ENCODE peak calls at places on chromosomes 12 and 14, in nine cellular contexts. One of them, this sample, is unnamed.

GRCh38 chr12:54397157-54397556 is 12.6 kb upstream of the ZNF385A start:
- DNase-seq in OCI-LY7: no peak
- DNase-seq in SK-N-SH: no peak
- DNase-seq in GM23248: no peak
- DNase-seq in GM23338: no peak
- DNase-seq in MM.1S: no peak
- DNase-seq in PC-9: no peak
- DNase-seq in PC-3: no peak
- DNase-seq in HCT116: no peak
- DNase-seq in this sample: no peak

GRCh38 chr12:57793920-57794319 is 11.3 kb downstream of the TSFM start:
- DNase-seq in OCI-LY7: no peak
- DNase-seq in SK-N-SH: no peak
- DNase-seq in GM23248: peak; percentile 91
- DNase-seq in GM23338: no peak
- DNase-seq in MM.1S: no peak
- DNase-seq in PC-9: peak; percentile 81
- DNase-seq in PC-3: peak; percentile 82
- DNase-seq in HCT116: no peak
- DNase-seq in this sample: no peak

GRCh38 chr14:91349481-91350074 is 68.0 kb downstream of the CCDC88C start:
- DNase-seq in OCI-LY7: peak; percentile 63
- DNase-seq in SK-N-SH: no peak
- DNase-seq in GM23248: no peak
- DNase-seq in GM23338: no peak
- DNase-seq in MM.1S: peak; percentile 81
- DNase-seq in PC-9: no peak
- DNase-seq in PC-3: no peak
- DNase-seq in HCT116: no peak
- DNase-seq in this sample: peak; percentile 53

GRCh38 chr14:67566908-67567307 is 33.2 kb downstream of the PIGH start:
- DNase-seq in OCI-LY7: no peak
- DNase-seq in SK-N-SH: no peak
- DNase-seq in GM23248: no peak
- DNase-seq in GM23338: no peak
- DNase-seq in MM.1S: no peak
- DNase-seq in PC-9: no peak
- DNase-seq in PC-3: no peak
- DNase-seq in HCT116: no peak
- DNase-seq in this sample: no peak

GRCh38 chr12:120104924-120105323 is 11.6 kb downstream of the RAB35 start:
- DNase-seq in OCI-LY7: no peak
- DNase-seq in SK-N-SH: no peak
- DNase-seq in GM23248: no peak
- DNase-seq in GM23338: no peak
- DNase-seq in MM.1S: no peak
- DNase-seq in PC-9: no peak
- DNase-seq in PC-3: no peak
- DNase-seq in HCT116: no peak
- DNase-seq in this sample: no peak

GRCh38 chr12:52675301-52675701 is 4.9 kb downstream of the KRT1 start:
- DNase-seq in OCI-LY7: no peak
- DNase-seq in SK-N-SH: no peak
- DNase-seq in GM23248: no peak
- DNase-seq in GM23338: no peak
- DNase-seq in MM.1S: no peak
- DNase-seq in PC-9: no peak
- DNase-seq in PC-3: no peak
- DNase-seq in HCT116: no peak
- DNase-seq in this sample: no peak

GRCh38 chr14:55707365-55707804 is 127.4 kb downstream of the KTN1 start:
- DNase-seq in OCI-LY7: peak; percentile 4
- DNase-seq in SK-N-SH: no peak
- DNase-seq in GM23248: peak; percentile 78
- DNase-seq in GM23338: peak; percentile 53
- DNase-seq in MM.1S: no peak
- DNase-seq in PC-9: peak; percentile 60
- DNase-seq in PC-3: peak; percentile 91
- DNase-seq in HCT116: no peak
- DNase-seq in this sample: peak; percentile 61

GRCh38 chr12:124059752-124060151 is 86.7 kb downstream of the ZNF664 start:
- DNase-seq in OCI-LY7: no peak
- DNase-seq in SK-N-SH: no peak
- DNase-seq in GM23248: no peak
- DNase-seq in GM23338: no peak
- DNase-seq in MM.1S: no peak
- DNase-seq in PC-9: no peak
- DNase-seq in PC-3: no peak
- DNase-seq in HCT116: no peak
- DNase-seq in this sample: no peak

GRCh38 chr14:100383727-100384158 is 60.6 kb downstream of the SLC25A47 start:
- DNase-seq in OCI-LY7: peak; percentile 65
- DNase-seq in SK-N-SH: peak; percentile 87
- DNase-seq in GM23248: peak; percentile 78
- DNase-seq in GM23338: peak; percentile 88
- DNase-seq in MM.1S: peak; percentile 10
- DNase-seq in PC-9: no peak
- DNase-seq in PC-3: peak; percentile 76
- DNase-seq in HCT116: no peak
- DNase-seq in this sample: peak; percentile 89

GRCh38 chr14:45610303-45610702 is 357.3 kb upstream of the MIS18BP1 start:
- DNase-seq in OCI-LY7: no peak
- DNase-seq in SK-N-SH: no peak
- DNase-seq in GM23248: peak; percentile 27
- DNase-seq in GM23338: peak; percentile 21
- DNase-seq in MM.1S: no peak
- DNase-seq in PC-9: no peak
- DNase-seq in PC-3: peak; percentile 49
- DNase-seq in HCT116: no peak
- DNase-seq in this sample: peak; percentile 50

GRCh38 chr12:76554411-76555225 is 5.0 kb downstream of the OSBPL8 start:
- DNase-seq in OCI-LY7: peak; percentile 32
- DNase-seq in SK-N-SH: peak; percentile 10
- DNase-seq in GM23248: no peak
- DNase-seq in GM23338: no peak
- DNase-seq in MM.1S: no peak
- DNase-seq in PC-9: no peak
- DNase-seq in PC-3: no peak
- DNase-seq in HCT116: no peak
- DNase-seq in this sample: peak; percentile 91

GRCh38 chr12:24996102-24996797 is 47.3 kb upstream of the BCAT1 start:
- DNase-seq in OCI-LY7: peak; percentile 75
- DNase-seq in SK-N-SH: no peak
- DNase-seq in GM23248: no peak
- DNase-seq in GM23338: no peak
- DNase-seq in MM.1S: no peak
- DNase-seq in PC-9: no peak
- DNase-seq in PC-3: no peak
- DNase-seq in HCT116: no peak
- DNase-seq in this sample: peak; percentile 80

GRCh38 chr12:53096089-53096741 is 1.3 kb upstream of the IGFBP6 start:
- DNase-seq in OCI-LY7: no peak
- DNase-seq in SK-N-SH: no peak
- DNase-seq in GM23248: peak; percentile 95
- DNase-seq in GM23338: peak; percentile 58
- DNase-seq in MM.1S: no peak
- DNase-seq in PC-9: no peak
- DNase-seq in PC-3: peak; percentile 19
- DNase-seq in HCT116: no peak
- DNase-seq in this sample: no peak

GRCh38 chr12:107509421-107509820 is 176.2 kb upstream of the PWP1 start:
- DNase-seq in OCI-LY7: no peak
- DNase-seq in SK-N-SH: no peak
- DNase-seq in GM23248: no peak
- DNase-seq in GM23338: no peak
- DNase-seq in MM.1S: no peak
- DNase-seq in PC-9: no peak
- DNase-seq in PC-3: no peak
- DNase-seq in HCT116: no peak
- DNase-seq in this sample: no peak

GRCh38 chr14:48857366-48857765 is 728.8 kb downstream of the RPS29 start:
- DNase-seq in OCI-LY7: no peak
- DNase-seq in SK-N-SH: no peak
- DNase-seq in GM23248: no peak
- DNase-seq in GM23338: no peak
- DNase-seq in MM.1S: no peak
- DNase-seq in PC-9: no peak
- DNase-seq in PC-3: no peak
- DNase-seq in HCT116: no peak
- DNase-seq in this sample: no peak

DNA sequence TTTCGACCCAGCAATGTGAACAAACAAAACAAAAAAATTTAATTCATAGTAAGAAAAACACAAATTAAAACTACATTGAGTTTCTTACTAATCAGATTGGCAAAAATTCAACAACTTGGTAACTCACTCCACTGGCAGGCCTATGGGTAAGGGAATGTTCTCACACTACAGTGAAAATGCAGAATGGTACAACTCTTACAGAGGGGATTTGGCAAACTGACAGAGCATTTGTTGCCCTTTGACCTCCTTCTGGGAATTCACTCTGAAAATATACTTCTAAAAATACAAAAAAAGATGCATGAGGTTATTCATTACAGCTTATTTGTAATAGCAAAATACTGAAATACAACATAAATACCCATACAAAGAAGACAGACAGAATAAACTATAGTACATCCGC is 32.8 kb downstream of the ABCD2 start:
- DNase-seq in OCI-LY7: no peak
- DNase-seq in SK-N-SH: no peak
- DNase-seq in GM23248: peak; percentile 16
- DNase-seq in GM23338: no peak
- DNase-seq in MM.1S: no peak
- DNase-seq in PC-9: no peak
- DNase-seq in PC-3: no peak
- DNase-seq in HCT116: no peak
- DNase-seq in this sample: no peak
- H3K4me2 ChIP-seq in OCI-LY7: no peak overlapping the region
- H3K4me2 ChIP-seq in SK-N-SH: no peak overlapping the region
- H3K4me2 ChIP-seq in GM23248: no peak overlapping the region
- H3K4me2 ChIP-seq in GM23338: no peak overlapping the region
- H3K4me2 ChIP-seq in MM.1S: no peak overlapping the region
- H3K4me2 ChIP-seq in PC-9: no peak overlapping the region
- H3K4me2 ChIP-seq in PC-3: no peak overlapping the region
- H3K4me2 ChIP-seq in HCT116: no peak overlapping the region
- H3K4me2 ChIP-seq in this sample: no peak overlapping the region

DNA sequence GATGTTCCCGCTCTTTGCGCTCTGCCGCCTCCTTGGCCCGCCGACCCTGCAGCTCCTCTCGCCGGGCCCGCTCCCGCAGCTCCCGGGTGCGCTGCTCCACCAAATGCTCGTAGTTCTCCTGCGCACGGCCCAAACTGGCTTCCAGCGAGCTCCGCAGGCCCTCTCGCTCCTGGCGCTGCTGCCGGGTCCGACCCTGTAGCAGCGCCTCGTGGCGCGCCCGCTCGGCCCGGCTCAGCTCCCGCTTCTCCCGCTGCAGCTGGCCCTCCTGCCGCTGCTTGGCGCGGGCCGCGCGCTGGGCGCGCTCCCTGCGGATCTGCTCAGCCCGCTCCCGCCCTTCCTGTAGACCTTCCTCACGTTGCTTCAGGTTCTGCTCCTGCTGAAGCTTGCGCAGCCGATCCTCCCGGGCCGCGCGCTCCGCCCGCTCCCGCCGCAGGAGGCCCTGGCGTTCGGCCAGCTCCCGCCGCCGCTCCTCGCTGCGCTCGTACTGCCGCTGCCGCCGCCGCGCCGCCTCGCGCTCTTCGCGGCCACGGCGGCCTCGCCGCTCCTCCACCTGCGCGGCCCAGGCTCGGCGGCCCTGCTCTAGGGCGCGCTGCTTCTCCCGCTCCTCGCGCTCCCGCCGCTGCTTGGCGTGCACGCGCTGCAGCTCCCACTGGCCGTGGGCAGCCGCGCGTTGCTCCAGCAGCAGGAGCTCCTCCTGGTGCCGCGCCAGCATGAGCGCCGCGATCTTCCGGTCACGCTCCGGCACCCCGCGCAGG is 2.6 kb downstream of the CCDC177 start:
- DNase-seq in OCI-LY7: peak; percentile 6
- DNase-seq in SK-N-SH: peak; percentile 84
- DNase-seq in GM23248: peak; percentile 44
- DNase-seq in GM23338: peak; percentile 78
- DNase-seq in MM.1S: no peak
- DNase-seq in PC-9: no peak
- DNase-seq in PC-3: peak; percentile 33
- DNase-seq in HCT116: no peak
- DNase-seq in this sample: no peak
- H3K4me3 ChIP-seq in OCI-LY7: no peak overlapping the region
- H3K4me3 ChIP-seq in SK-N-SH: peak overlapping the region; percentile 32
- H3K4me3 ChIP-seq in GM23248: peak overlapping the region; percentile 55
- H3K4me3 ChIP-seq in GM23338: peak overlapping the region; percentile 51
- H3K4me3 ChIP-seq in MM.1S: no peak overlapping the region
- H3K4me3 ChIP-seq in PC-9: no peak overlapping the region
- H3K4me3 ChIP-seq in PC-3: peak overlapping the region; percentile 51
- H3K4me3 ChIP-seq in HCT116: no peak overlapping the region
- H3K4me3 ChIP-seq in this sample: no peak overlapping the region

GRCh38 chr12:2264622-2265306 is 212.0 kb downstream of the CACNA1C start:
- DNase-seq in OCI-LY7: no peak
- DNase-seq in SK-N-SH: no peak
- DNase-seq in GM23248: peak; percentile 97
- DNase-seq in GM23338: no peak
- DNase-seq in MM.1S: no peak
- DNase-seq in PC-9: no peak
- DNase-seq in PC-3: no peak
- DNase-seq in HCT116: no peak
- DNase-seq in this sample: no peak

GRCh38 chr12:2259368-2259767 is 206.6 kb downstream of the CACNA1C start:
- DNase-seq in OCI-LY7: peak; percentile 60
- DNase-seq in SK-N-SH: no peak
- DNase-seq in GM23248: no peak
- DNase-seq in GM23338: no peak
- DNase-seq in MM.1S: no peak
- DNase-seq in PC-9: no peak
- DNase-seq in PC-3: no peak
- DNase-seq in HCT116: no peak
- DNase-seq in this sample: no peak

GRCh38 chr12:2261708-2262107 is 208.9 kb downstream of the CACNA1C start:
- DNase-seq in OCI-LY7: no peak
- DNase-seq in SK-N-SH: no peak
- DNase-seq in GM23248: no peak
- DNase-seq in GM23338: no peak
- DNase-seq in MM.1S: no peak
- DNase-seq in PC-9: no peak
- DNase-seq in PC-3: no peak
- DNase-seq in HCT116: no peak
- DNase-seq in this sample: no peak

GRCh38 chr12:2263921-2264320 is 211.1 kb downstream of the CACNA1C start:
- DNase-seq in OCI-LY7: no peak
- DNase-seq in SK-N-SH: no peak
- DNase-seq in GM23248: no peak
- DNase-seq in GM23338: no peak
- DNase-seq in MM.1S: no peak
- DNase-seq in PC-9: no peak
- DNase-seq in PC-3: no peak
- DNase-seq in HCT116: no peak
- DNase-seq in this sample: no peak

GRCh38 chr12:2262449-2262848 is 209.7 kb downstream of the CACNA1C start:
- DNase-seq in OCI-LY7: no peak
- DNase-seq in SK-N-SH: no peak
- DNase-seq in GM23248: no peak
- DNase-seq in GM23338: no peak
- DNase-seq in MM.1S: no peak
- DNase-seq in PC-9: no peak
- DNase-seq in PC-3: no peak
- DNase-seq in HCT116: no peak
- DNase-seq in this sample: no peak
- H3K9me2 ChIP-seq in OCI-LY7: no peaks in the 10 kb centered on the region
- H3K9me2 ChIP-seq in SK-N-SH: no peaks in the 10 kb centered on the region
- H3K9me2 ChIP-seq in GM23248: no peaks in the 10 kb centered on the region
- H3K9me2 ChIP-seq in GM23338: no peaks in the 10 kb centered on the region
- H3K9me2 ChIP-seq in MM.1S: no peaks in the 10 kb centered on the region
- H3K9me2 ChIP-seq in PC-9: no peaks in the 10 kb centered on the region
- H3K9me2 ChIP-seq in PC-3: no peaks in the 10 kb centered on the region
- H3K9me2 ChIP-seq in HCT116: no peaks in the 10 kb centered on the region
- H3K9me2 ChIP-seq in this sample: no peaks in the 10 kb centered on the region

GRCh38 chr14:52312872-52313492 is 1.1 kb upstream of the PTGER2 start:
- DNase-seq in OCI-LY7: no peak
- DNase-seq in SK-N-SH: no peak
- DNase-seq in GM23248: peak; percentile 35
- DNase-seq in GM23338: no peak
- DNase-seq in MM.1S: no peak
- DNase-seq in PC-9: no peak
- DNase-seq in PC-3: no peak
- DNase-seq in HCT116: no peak
- DNase-seq in this sample: no peak
- H3K4me2 ChIP-seq in OCI-LY7: no peak overlapping the region
- H3K4me2 ChIP-seq in SK-N-SH: no peak overlapping the region
- H3K4me2 ChIP-seq in GM23248: peak overlapping the region; percentile 79
- H3K4me2 ChIP-seq in GM23338: peak overlapping the region; percentile 93
- H3K4me2 ChIP-seq in MM.1S: no peak overlapping the region
- H3K4me2 ChIP-seq in PC-9: no peak overlapping the region
- H3K4me2 ChIP-seq in PC-3: peak overlapping the region; percentile 90
- H3K4me2 ChIP-seq in HCT116: no peak overlapping the region
- H3K4me2 ChIP-seq in this sample: no peak overlapping the region